ENCODE peak calls at places on chromosomes 13 and 19, in ten cellular contexts. S is lung microvascular endothelial cell; D is A549; Z is DMS 273 treated with DMSO at 0.1 percent for 48 hours; F is HCEC 1CT; R is activated naive CD8-positive, alpha-beta T cell treated with anti-CD3 and anti-CD28 coated beads, Interleukin-2, amount 50 U/mL, for 24 hours; V is NCI-H526; W is T-cell; Q is brain microvascular endothelial cell; C is WTC11. N is an unnamed sample.

GRCh38 chr13:75321084-75321483 is 160.9 kb downstream of the TBC1D4 start:
- DNase-seq in S (no peak), D (no peak), Z (no peak), F (no peak), R (no peak), V (no peak), W (no peak), Q (no peak), C (no peak), N (no peak)

GRCh38 chr13:114142640-114143490 is 10.4 kb upstream of the RASA3 start:
- DNase-seq in S (no peak), D (no peak), Z (no peak), F (no peak), R (peak; percentile 47), V (peak; percentile 89), W (peak; percentile 91), Q (no peak), C (peak; percentile 11), N (no peak)

GRCh38 chr13:60933638-60934037 is 482.0 kb downstream of the PCDH20 start:
- DNase-seq in S (no peak), D (no peak), Z (no peak), F (no peak), R (no peak), V (no peak), W (no peak), Q (no peak), C (no peak), N (no peak)

GRCh38 chr19:3868770-3869456 is at the start of gene ZFR2:
- DNase-seq in S (no peak), D (peak; percentile 22), Z (no peak), F (no peak), R (peak; percentile 26), V (peak; percentile 67), W (peak; percentile 18), Q (no peak), C (peak; percentile 83), N (no peak)

GRCh38 chr19:48837586-48838191 is 1.4 kb upstream of the HSD17B14 start:
- DNase-seq in S (no peak), D (no peak), Z (no peak), F (no peak), R (no peak), V (no peak), W (no peak), Q (no peak), C (peak; percentile 49), N (no peak)

GRCh38 chr13:106530907-106531520 is 4.4 kb downstream of the EFNB2 start:
- DNase-seq in S (peak; percentile 53), D (no peak), Z (no peak), F (no peak), R (no peak), V (peak; percentile 50), W (no peak), Q (no peak), C (no peak), N (no peak)

GRCh38 chr13:42453091-42453645 is 120.8 kb upstream of the TNFSF11 start:
- DNase-seq in S (no peak), D (no peak), Z (no peak), F (no peak), R (no peak), V (no peak), W (no peak), Q (no peak), C (no peak), N (no peak)

GRCh38 chr19:6687117-6687516 is 17.2 kb upstream of the TNFSF14 start:
- DNase-seq in S (no peak), D (no peak), Z (no peak), F (no peak), R (no peak), V (no peak), W (no peak), Q (no peak), C (no peak), N (no peak)

GRCh38 chr13:30196025-30196424 is 111.3 kb downstream of the KATNAL1 start:
- DNase-seq in S (no peak), D (no peak), Z (no peak), F (no peak), R (no peak), V (no peak), W (no peak), Q (peak; percentile 67), C (peak; percentile 55), N (no peak)

GRCh38 chr13:22018297-22019210 is 347.7 kb downstream of the FGF9 start:
- DNase-seq in S (no peak), D (no peak), Z (no peak), F (no peak), R (no peak), V (no peak), W (no peak), Q (no peak), C (no peak), N (no peak)

GRCh38 chr13:110328509-110328908 is 21.4 kb downstream of the COL4A2 start:
- DNase-seq in S (no peak), D (no peak), Z (no peak), F (no peak), R (no peak), V (no peak), W (no peak), Q (no peak), C (no peak), N (no peak)

GRCh38 chr19:53989600-53990533 is 1.6 kb upstream of the CACNG6 start:
- DNase-seq in S (peak; percentile 70), D (peak; percentile 93), Z (no peak), F (no peak), R (no peak), V (no peak), W (no peak), Q (no peak), C (no peak), N (no peak)

GRCh38 chr19:46202872-46203860 is 26.4 kb upstream of the IGFL1 start:
- DNase-seq in S (no peak), D (peak; percentile 83), Z (no peak), F (no peak), R (no peak), V (no peak), W (no peak), Q (no peak), C (no peak), N (peak; percentile 14)

GRCh38 chr19:1406496-1406817 is 929 bp upstream of the DAZAP1 start:
- DNase-seq in S (no peak), D (no peak), Z (no peak), F (no peak), R (no peak), V (no peak), W (no peak), Q (no peak), C (no peak), N (no peak)

GRCh38 chr13:106859505-106859904 is 291.6 kb upstream of the ARGLU1 start:
- DNase-seq in S (no peak), D (no peak), Z (no peak), F (no peak), R (no peak), V (peak; percentile 12), W (no peak), Q (no peak), C (no peak), N (no peak)

GRCh38 chr13:99314640-99315176 is 7.5 kb upstream of the GPR183 start:
- DNase-seq in S (peak; percentile 98), D (no peak), Z (no peak), F (peak; percentile 80), R (peak; percentile 64), V (no peak), W (peak; percentile 67), Q (peak; percentile 94), C (no peak), N (no peak)

GRCh38 chr13:66899955-66900354 is 330.2 kb downstream of the PCDH9 start:
- DNase-seq in S (no peak), D (no peak), Z (no peak), F (no peak), R (no peak), V (no peak), W (no peak), Q (peak; percentile 13), C (no peak), N (no peak)